ENCODE peak calls at places on chromosomes 11 and 22, in eight cellular contexts. G is NCI-H69; K is breast epithelium; B is NCI-H1417; D is SW 1271; I is left cardiac atrium; N is effector memory CD8-positive, alpha-beta T cell; Q is activated naive CD4-positive, alpha-beta T cell treated with Interleukin-2 at 50 U/mL for 16 hours. C is an unnamed sample.

GRCh38 chr11:134476435-134477021 is 64.5 kb upstream of the B3GAT1 start:
- DNase-seq in B (no peak), G (no peak), Q (no peak), K (no peak), N (no peak), I (no peak), D (no peak), C (peak)

GRCh38 chr11:3644817-3645235 is at the start of gene ART1:
- DNase-seq in K (no peak), D (no peak), G (no peak), Q (no peak), N (no peak), B (no peak), I (no peak), C (no peak)

GRCh38 chr22:44328762-44329161 is 16.0 kb upstream of the SHISAL1 start:
- DNase-seq in I (no peak), K (no peak), B (no peak), N (no peak), D (no peak), Q (no peak), G (no peak), C (no peak)

GRCh38 chr11:46315033-46315738 is 32.1 kb upstream of the DGKZ start:
- DNase-seq in G (peak), K (peak), N (peak), Q (peak), D (peak), I (peak), B (no peak), C (peak)

GRCh38 chr11:627273-627585 is 248 bp upstream of the SCT start:
- DNase-seq in N (no peak), D (no peak), I (no peak), K (no peak), G (no peak), Q (no peak), B (no peak), C (no peak)

GRCh38 chr11:46047520-46047919 is 73.7 kb downstream of the PHF21A start:
- DNase-seq in K (no peak), N (no peak), Q (no peak), G (peak), I (no peak), B (no peak), D (no peak), C (no peak)

GRCh38 chr11:12876340-12876739 is 132.8 kb upstream of the RASSF10 start:
- DNase-seq in D (no peak), N (no peak), K (no peak), G (no peak), I (no peak), B (no peak), Q (no peak), C (no peak)

GRCh38 chr11:44936951-44937543 is 13.6 kb downstream of the TP53I11 start:
- DNase-seq in G (peak), N (no peak), K (no peak), I (no peak), Q (no peak), B (no peak), D (no peak), C (no peak)

GRCh38 chr11:69654660-69655478 is 13.9 kb downstream of the CCND1 start:
- DNase-seq in G (peak), B (peak), I (no peak), N (no peak), K (peak), D (no peak), Q (no peak), C (no peak)

GRCh38 chr11:70471254-70471653 is 72.9 kb downstream of the CTTN start:
- DNase-seq in G (peak), D (no peak), Q (no peak), K (no peak), N (no peak), B (peak), I (no peak), C (no peak)

GRCh38 chr22:50009251-50009650 is 3.3 kb downstream of the IL17REL start:
- DNase-seq in I (no peak), D (no peak), N (no peak), K (no peak), Q (no peak), G (no peak), B (no peak), C (no peak)

GRCh38 chr11:94504689-94505293 is 7.5 kb upstream of the C11orf97 start:
- DNase-seq in N (peak), Q (no peak), G (peak), D (peak), I (no peak), K (no peak), B (no peak), C (no peak)

GRCh38 chr22:40156001-40156516 is 21.7 kb upstream of the TNRC6B start:
- DNase-seq in I (no peak), K (no peak), D (no peak), B (peak), Q (no peak), G (peak), N (no peak), C (no peak)

GRCh38 chr11:107018274-107018901 is at the start of gene GUCY1A2:
- DNase-seq in N (no peak), I (peak), D (no peak), K (no peak), B (peak), Q (no peak), G (peak), C (peak)

GRCh38 chr11:41878158-41878557 is 418.7 kb upstream of the LRRC4C start:
- DNase-seq in D (no peak), I (no peak), N (no peak), B (no peak), K (no peak), Q (no peak), G (no peak), C (no peak)

GRCh38 chr22:46150615-46151423 is 493 bp downstream of the PPARA start:
- DNase-seq in N (peak), B (peak), I (peak), G (peak), Q (peak), K (peak), D (no peak), C (peak)

GRCh38 chr11:73306069-73306468 is 2.0 kb upstream of the ARHGEF17 start:
- DNase-seq in B (no peak), D (no peak), Q (no peak), I (no peak), G (no peak), N (no peak), K (no peak), C (no peak)

GRCh38 chr11:279040-279965 is 1.1 kb downstream of the NLRP6 start:
- DNase-seq in G (no peak), K (peak), Q (no peak), B (no peak), D (no peak), N (no peak), I (no peak), C (no peak)

GRCh38 chr11:3669128-3669527 is 2.1 kb downstream of the CHRNA10 start:
- DNase-seq in D (no peak), I (no peak), G (no peak), K (no peak), Q (no peak), B (no peak), N (no peak), C (no peak)

GRCh38 chr11:118104491-118104890 is 17.7 kb upstream of the SMIM35 start:
- DNase-seq in Q (no peak), D (no peak), N (no peak), I (no peak), B (no peak), K (no peak), G (no peak), C (no peak)

GRCh38 chr11:108929241-108929640 is 264.4 kb downstream of the DDX10 start:
- DNase-seq in I (no peak), N (no peak), D (no peak), G (no peak), K (no peak), B (no peak), Q (no peak), C (no peak)

GRCh38 chr11:133832096-133833081 is 12.9 kb downstream of the SPATA19 start:
- DNase-seq in B (peak), I (no peak), Q (no peak), D (no peak), N (no peak), K (no peak), G (no peak), C (no peak)

GRCh38 chr11:1863352-1864215 is 10.7 kb downstream of the LSP1 start:
- DNase-seq in B (peak), G (peak), N (no peak), I (peak), K (peak), D (peak), Q (no peak), C (peak)

GRCh38 chr11:20374746-20375305 is 11.3 kb downstream of the HTATIP2 start:
- DNase-seq in G (no peak), D (no peak), N (no peak), Q (no peak), B (no peak), I (no peak), K (no peak), C (no peak)

GRCh38 chr11:129067454-129067853 is 124.7 kb downstream of the ARHGAP32 start:
- DNase-seq in I (no peak), G (no peak), N (no peak), K (no peak), D (no peak), Q (no peak), B (no peak), C (no peak)

GRCh38 chr11:10778217-10778970 is 27.3 kb downstream of the CTR9 start:
- DNase-seq in K (no peak), B (no peak), Q (no peak), G (no peak), I (peak), D (no peak), N (no peak), C (no peak)

C was measured in testis.